ENCODE peak calls at places on chromosome 6, in nine cellular contexts. U, V, F, C, G, L, K, E and Z are unnamed samples.

GRCh38 chr6:26205161-26205624 is 118.0 kb downstream of the HFE start:
- DNase-seq in E (peak), G (peak), F (peak), U (peak), L (peak), V (no peak), C (peak), K (peak), Z (peak)

GRCh38 chr6:6738108-6738507 is 149.6 kb downstream of the LY86 start:
- DNase-seq in C (no peak), V (no peak), E (no peak), L (no peak), U (no peak), K (no peak), G (no peak), F (no peak), Z (no peak)

GRCh38 chr6:90216081-90216977 is 80.3 kb downstream of the BACH2 start:
- DNase-seq in F (no peak), U (no peak), L (no peak), E (no peak), K (no peak), G (no peak), V (no peak), C (peak), Z (peak)

GRCh38 chr6:3001773-3002293 is 2.1 kb downstream of the NQO2 start:
- DNase-seq in V (no peak), L (peak), F (peak), K (peak), E (peak), C (peak), U (no peak), G (peak), Z (peak)

GRCh38 chr6:64217721-64218603 is 582.4 kb downstream of the PHF3 start:
- DNase-seq in U (no peak), F (peak), L (no peak), G (peak), E (peak), C (no peak), K (no peak), V (no peak), Z (no peak)

GRCh38 chr6:112851141-112851540 is 504.0 kb downstream of the RFPL4B start:
- DNase-seq in L (no peak), E (peak), V (no peak), G (peak), C (no peak), F (no peak), K (no peak), U (no peak), Z (no peak)

GRCh38 chr6:163466839-163467390 is 52.4 kb downstream of the QKI start:
- DNase-seq in E (no peak), F (no peak), G (no peak), K (no peak), C (no peak), U (no peak), L (peak), V (no peak), Z (no peak)

GRCh38 chr6:12815884-12816600 is 99.5 kb downstream of the PHACTR1 start:
- DNase-seq in E (no peak), G (no peak), V (no peak), L (no peak), C (no peak), F (no peak), K (no peak), U (no peak), Z (no peak)

GRCh38 chr6:100283288-100283687 is 181.4 kb downstream of the SIM1 start:
- DNase-seq in U (no peak), G (peak), E (peak), C (peak), K (peak), L (peak), V (no peak), F (no peak), Z (no peak)

GRCh38 chr6:4384638-4385036 is 249.3 kb upstream of the ECI2 start:
- DNase-seq in V (no peak), F (no peak), E (no peak), K (no peak), G (no peak), U (no peak), C (peak), L (no peak), Z (no peak)

GRCh38 chr6:7073810-7074525 is 33.8 kb upstream of the RREB1 start:
- DNase-seq in L (no peak), C (no peak), K (no peak), V (no peak), F (peak), G (no peak), U (no peak), E (no peak), Z (no peak)

GRCh38 chr6:106658469-106658868 is 29.1 kb downstream of the QRSL1 start:
- DNase-seq in L (no peak), F (no peak), G (peak), U (no peak), K (peak), C (no peak), V (no peak), E (peak), Z (no peak)

GRCh38 chr6:31940256-31940664 is 5.6 kb upstream of the CFB start:
- DNase-seq in G (no peak), F (no peak), L (peak), U (no peak), K (peak), C (peak), V (no peak), E (peak), Z (no peak)

GRCh38 chr6:37484786-37485170 is 14.9 kb downstream of the CCDC167 start:
- DNase-seq in C (no peak), L (no peak), U (no peak), E (no peak), K (no peak), F (no peak), V (no peak), G (no peak), Z (no peak)